ENCODE peak calls at places on chromosomes 11 and 22, in four cellular contexts. F is thoracic aorta, H is suprapubic skin, L is PC-3. J is an unnamed sample.
A peak's percentile ranks its signal among the peaks of the same experiment; 100 is the strongest.

GRCh38 chr22:28395920-28396447 is 283.7 kb downstream of the TTC28 start:
- DNase-seq in F (no peak), H (no peak), L (peak; percentile 4), J (no peak)

GRCh38 chr22:39932918-39933649 is 27.1 kb upstream of the TMA7B start:
- DNase-seq in F (no peak), H (no peak), L (peak; percentile 52), J (peak; percentile 13)

GRCh38 chr11:60378359-60378758 is at the start of gene MS4A7:
- DNase-seq in F (no peak), H (no peak), L (peak; percentile 68), J (no peak)

GRCh38 chr11:123307276-123307675 is 112.2 kb upstream of the CLMP start:
- DNase-seq in F (no peak), H (no peak), L (no peak), J (no peak)

GRCh38 chr11:126124284-126124683 is 61.6 kb upstream of the CDON start:
- DNase-seq in F (no peak), H (no peak), L (no peak), J (no peak)

GRCh38 chr22:26461188-26461810 is 22.3 kb downstream of the HPS4 start:
- DNase-seq in F (no peak), H (no peak), L (peak; percentile 50), J (peak; percentile 44)

GRCh38 chr11:118290923-118291322 is 13.6 kb upstream of the CD3E start:
- DNase-seq in F (no peak), H (no peak), L (peak; percentile 86), J (peak; percentile 71)

GRCh38 chr11:79675081-79675480 is 234.3 kb upstream of the TENM4 start:
- DNase-seq in F (no peak), H (no peak), L (no peak), J (peak; percentile 65)

GRCh38 chr22:46972256-46972655 is 209.8 kb downstream of the TBC1D22A start:
- DNase-seq in F (no peak), H (no peak), L (no peak), J (no peak)

GRCh38 chr22:45889093-45889538 is 87.8 kb downstream of the WNT7B start:
- DNase-seq in F (no peak), H (no peak), L (no peak), J (no peak)

GRCh38 chr11:93393386-93393785 is 62.8 kb downstream of the DEUP1 start:
- DNase-seq in F (no peak), H (no peak), L (no peak), J (no peak)

GRCh38 chr11:2423157-2424025 is 20.9 kb downstream of the TRPM5 start:
- DNase-seq in F (no peak), H (no peak), L (no peak), J (no peak)

GRCh38 chr22:48644997-48645396 is 1182.7 kb downstream of the BRD1 start:
- DNase-seq in F (no peak), H (no peak), L (no peak), J (no peak)

GRCh38 chr22:24247564-24248344 is 2.9 kb upstream of the GGT5 start:
- DNase-seq in F (peak; percentile 87), H (peak; percentile 96), L (peak; percentile 79), J (peak; percentile 52)

GRCh38 chr11:67379061-67380058 is 6.0 kb upstream of the CLCF1 start:
- DNase-seq in F (no peak), H (no peak), L (peak; percentile 85), J (peak; percentile 61)

GRCh38 chr11:59680287-59681154 is 11.7 kb upstream of the PATL1 start:
- DNase-seq in F (no peak), H (no peak), L (peak; percentile 87), J (peak; percentile 75)

GRCh38 chr11:116701876-116702275 is 70.9 kb downstream of the BUD13 start:
- DNase-seq in F (no peak), H (no peak), L (no peak), J (no peak)

GRCh38 chr11:15920856-15921629 is 435.3 kb downstream of the SOX6 start:
- DNase-seq in F (no peak), H (no peak), L (no peak), J (peak; percentile 79)

GRCh38 chr11:1455763-1456060 is 30.9 kb downstream of the MOB2 start:
- DNase-seq in F (no peak), H (no peak), L (no peak), J (no peak)

GRCh38 chr22:48693377-48694135 is 1134.1 kb downstream of the BRD1 start:
- DNase-seq in F (no peak), H (no peak), L (no peak), J (no peak)

GRCh38 chr11:70815485-70815832 is 417.1 kb downstream of the CTTN start:
- DNase-seq in F (no peak), H (no peak), L (no peak), J (no peak)

GRCh38 chr11:111788051-111788450 is 21.9 kb upstream of the PPP2R1B start:
- DNase-seq in F (no peak), H (no peak), L (no peak), J (no peak)

GRCh38 chr11:120153221-120153620 is 15.3 kb upstream of the TRIM29 start:
- DNase-seq in F (no peak), H (no peak), L (peak; percentile 68), J (peak; percentile 90)

GRCh38 chr11:95985174-95985808 is 61.4 kb upstream of the MTMR2 start:
- DNase-seq in F (no peak), H (no peak), L (no peak), J (peak; percentile 17)

GRCh38 chr11:2209900-2210321 is 38.3 kb upstream of the TH start:
- DNase-seq in F (no peak), H (peak; percentile 49), L (no peak), J (no peak)

GRCh38 chr11:44529895-44530412 is 35.5 kb upstream of the CD82 start:
- DNase-seq in F (no peak), H (no peak), L (no peak), J (no peak)

GRCh38 chr11:63920126-63920869 is 3.3 kb upstream of the RCOR2 start:
- DNase-seq in F (no peak), H (no peak), L (no peak), J (no peak)

GRCh38 chr11:123478352-123478986 is 48.4 kb downstream of the GRAMD1B start:
- DNase-seq in F (no peak), H (no peak), L (peak; percentile 89), J (peak; percentile 69)

GRCh38 chr11:65315204-65315865 is 669 bp downstream of the CDC42EP2 start:
- DNase-seq in F (no peak), H (peak; percentile 88), L (peak; percentile 82), J (no peak)

GRCh38 chr11:112195906-112196305 is 20.6 kb downstream of the BCO2 start:
- DNase-seq in F (no peak), H (no peak), L (peak; percentile 22), J (peak; percentile 86)

GRCh38 chr22:43823353-43823908 is 11.3 kb upstream of the EFCAB6 start:
- DNase-seq in F (no peak), H (peak; percentile 38), L (peak; percentile 56), J (peak; percentile 49)
- H3K4me3 ChIP-seq in F (no peak overlapping the region), H (no peak overlapping the region), L (no peak overlapping the region), J (no peak overlapping the region)

GRCh38 chr11:13983081-13983751 is 20.7 kb downstream of the SPON1 start:
- DNase-seq in F (no peak), H (no peak), L (no peak), J (peak; percentile 25)
- H3K4me3 ChIP-seq in F (no peak overlapping the region), H (no peak overlapping the region), L (no peak overlapping the region), J (no peak overlapping the region)

GRCh38 chr11:62539238-62539925 is 7.2 kb downstream of the AHNAK start:
- DNase-seq in F (no peak), H (peak; percentile 82), L (peak; percentile 97), J (peak; percentile 84)
- H3K4me3 ChIP-seq in F (peak overlapping the region; percentile 91), H (peak overlapping the region; percentile 77), L (peak overlapping the region; percentile 56), J (peak overlapping the region; percentile 4)

DNA sequence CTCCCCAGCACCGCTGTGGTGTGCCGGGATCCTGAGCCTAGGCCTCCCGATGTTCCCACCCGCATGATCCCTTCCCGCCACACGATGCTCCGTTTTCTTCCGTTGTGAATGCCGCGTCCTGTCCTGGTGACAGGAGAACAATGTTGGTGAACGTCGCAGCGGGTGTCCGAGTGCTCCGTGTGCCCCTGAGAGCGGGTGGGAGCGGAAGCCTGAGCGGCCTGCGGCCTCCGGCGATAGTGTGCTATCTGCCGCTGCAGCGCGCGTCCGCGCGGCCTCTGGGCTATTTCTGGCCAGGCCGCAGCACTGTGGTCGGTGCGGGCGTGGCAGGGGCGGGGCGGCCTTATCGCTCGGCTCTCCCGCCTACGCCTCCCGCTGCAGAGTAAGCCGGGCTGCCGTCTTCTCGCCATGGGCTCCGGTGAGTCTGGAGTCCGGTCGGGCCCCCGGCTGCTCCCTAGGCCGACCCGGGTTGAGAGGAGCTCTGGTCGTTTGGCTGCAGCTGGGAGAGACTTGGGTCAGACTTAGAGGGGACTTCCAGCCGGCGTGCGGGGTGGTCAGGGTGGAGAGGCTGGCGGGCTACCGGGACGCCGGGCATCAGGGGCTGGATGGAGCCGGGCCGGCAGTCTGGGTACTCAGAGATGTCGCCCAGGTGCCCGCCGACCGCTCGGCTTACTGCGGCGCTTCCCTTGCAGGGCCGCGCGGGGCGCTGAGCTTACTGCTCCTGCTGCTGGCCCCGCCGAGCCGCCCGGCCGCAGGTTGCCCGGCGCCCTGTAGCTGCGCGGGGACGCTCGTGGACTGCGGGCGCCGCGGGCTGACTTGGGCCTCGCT is at the start of gene GP1BB:
- DNase-seq in F (no peak), H (no peak), L (peak; percentile 34), J (no peak)
- H3K4me3 ChIP-seq in F (no peak within 1 kb of the TSS), H (peak within 1 kb of the TSS; percentile 43), L (peak within 1 kb of the TSS; percentile 52), J (no peak within 1 kb of the TSS)

GRCh38 chr11:101435406-101435805 is 148.4 kb downstream of the TRPC6 start:
- DNase-seq in F (no peak), H (no peak), L (no peak), J (no peak)
- H3K4me3 ChIP-seq in F (no peak overlapping the region), H (no peak overlapping the region), L (no peak overlapping the region), J (no peak overlapping the region)

J was measured in bronchial epithelial cell.